ENCODE peak calls at places on chromosomes 3 and 15, in eight cellular contexts. B is stomach; I is CD8-positive, alpha-beta memory T cell; O is HT1080; Y is Calu3; Z is sigmoid colon; W is T follicular helper cell; R is HS-5. Q is an unnamed sample.

GRCh38 chr15:48084759-48085420 is 35.9 kb upstream of the SLC24A5 start:
- DNase-seq in B (no peak), I (no peak), O (peak), Y (no peak), Z (no peak), W (no peak), R (no peak), Q (no peak)

GRCh38 chr15:45457215-45457614 is 65.3 kb downstream of the SLC30A4 start:
- DNase-seq in B (no peak), I (peak), O (no peak), Y (no peak), Z (no peak), W (no peak), R (no peak), Q (no peak)

GRCh38 chr15:41494922-41495735 is 1.5 kb downstream of the ITPKA start:
- DNase-seq in B (peak), I (peak), O (no peak), Y (peak), Z (no peak), W (no peak), R (no peak), Q (peak)

GRCh38 chr3:188270423-188270972 is 116.5 kb downstream of the LPP start:
- DNase-seq in B (no peak), I (no peak), O (peak), Y (peak), Z (no peak), W (no peak), R (peak), Q (no peak)

GRCh38 chr15:78131295-78132021 is at the start of gene CIB2:
- DNase-seq in B (peak), I (peak), O (peak), Y (peak), Z (peak), W (peak), R (no peak), Q (peak)

GRCh38 chr15:63514533-63514943 is 10.1 kb downstream of the USP3 start:
- DNase-seq in B (no peak), I (no peak), O (peak), Y (peak), Z (no peak), W (no peak), R (peak), Q (no peak)

GRCh38 chr15:46892621-46893160 is 824.6 kb upstream of the SEMA6D start:
- DNase-seq in B (no peak), I (no peak), O (peak), Y (no peak), Z (no peak), W (no peak), R (peak), Q (no peak)

GRCh38 chr3:184175981-184176376 is 1.3 kb downstream of the AP2M1 start:
- DNase-seq in B (no peak), I (no peak), O (no peak), Y (no peak), Z (no peak), W (no peak), R (no peak), Q (no peak)

GRCh38 chr15:96121521-96121920 is 209.0 kb upstream of the NR2F2 start:
- DNase-seq in B (no peak), I (no peak), O (no peak), Y (no peak), Z (no peak), W (no peak), R (no peak), Q (no peak)

GRCh38 chr3:175258763-175259162 is 399.6 kb downstream of the NAALADL2 start:
- DNase-seq in B (peak), I (no peak), O (peak), Y (peak), Z (no peak), W (no peak), R (no peak), Q (no peak)

GRCh38 chr15:90309050-90309449 is 43.0 kb upstream of the ZNF774 start:
- DNase-seq in B (no peak), I (no peak), O (no peak), Y (no peak), Z (no peak), W (no peak), R (no peak), Q (no peak)

GRCh38 chr3:24139463-24140412 is 194.7 kb downstream of the NR1D2 start:
- DNase-seq in B (no peak), I (no peak), O (no peak), Y (no peak), Z (no peak), W (no peak), R (no peak), Q (no peak)

GRCh38 chr3:128011140-128011539 is 41.1 kb upstream of the SEC61A1 start:
- DNase-seq in B (peak), I (no peak), O (peak), Y (peak), Z (no peak), W (no peak), R (no peak), Q (peak)

GRCh38 chr3:78754066-78754743 is 1013.6 kb downstream of the ROBO1 start:
- DNase-seq in B (no peak), I (no peak), O (peak), Y (peak), Z (no peak), W (no peak), R (no peak), Q (no peak)

GRCh38 chr3:150843241-150843640 is 62.0 kb downstream of the MINDY4B start:
- DNase-seq in B (no peak), I (no peak), O (no peak), Y (no peak), Z (no peak), W (no peak), R (no peak), Q (no peak)

GRCh38 chr15:65300924-65301441 is 3.5 kb upstream of the RNU5B-1 start:
- DNase-seq in B (no peak), I (no peak), O (no peak), Y (no peak), Z (no peak), W (no peak), R (no peak), Q (peak)

GRCh38 chr3:30199096-30199734 is 407.2 kb upstream of the TGFBR2 start:
- DNase-seq in B (peak), I (peak), O (peak), Y (peak), Z (peak), W (peak), R (no peak), Q (peak)

GRCh38 chr3:23760871-23761373 is 44.8 kb upstream of the UBE2E1 start:
- DNase-seq in B (no peak), I (no peak), O (no peak), Y (no peak), Z (no peak), W (no peak), R (no peak), Q (no peak)

GRCh38 chr15:90200534-90201139 is 493 bp upstream of the SEMA4B start:
- DNase-seq in B (no peak), I (no peak), O (no peak), Y (no peak), Z (no peak), W (no peak), R (no peak), Q (no peak)

GRCh38 chr3:11570789-11571495 is 72.8 kb downstream of the VGLL4 start:
- DNase-seq in B (no peak), I (no peak), O (peak), Y (no peak), Z (no peak), W (no peak), R (no peak), Q (no peak)

GRCh38 chr3:52062499-52062898 is 6.1 kb upstream of the DUSP7 start:
- DNase-seq in B (no peak), I (no peak), O (peak), Y (peak), Z (no peak), W (no peak), R (peak), Q (no peak)

GRCh38 chr3:142077859-142078500 is 71.4 kb downstream of the TFDP2 start:
- DNase-seq in B (no peak), I (no peak), O (no peak), Y (no peak), Z (no peak), W (no peak), R (no peak), Q (no peak)

GRCh38 chr15:58520464-58520863 is 88.7 kb downstream of the LIPC start:
- DNase-seq in B (no peak), I (no peak), O (no peak), Y (no peak), Z (no peak), W (no peak), R (no peak), Q (no peak)

GRCh38 chr3:71053495-71053894 is 530.0 kb downstream of the FOXP1 start:
- DNase-seq in B (no peak), I (no peak), O (no peak), Y (no peak), Z (no peak), W (no peak), R (no peak), Q (no peak)

GRCh38 chr3:62048577-62048976 is 324.8 kb downstream of the FEZF2 start:
- DNase-seq in B (no peak), I (no peak), O (no peak), Y (no peak), Z (no peak), W (no peak), R (no peak), Q (no peak)

Q was measured in ecto neural progenitor cell.